ENCODE peak calls at places on chromosome 11, in six cellular contexts. V is CD8-positive, alpha-beta T cell; O is stomach; X is psoas muscle; P is Panc1; L is Peyer's patch. D is an unnamed sample.
A peak's percentile ranks its signal among the peaks of the same experiment; 100 is the strongest.

GRCh38 chr11:2769409-2769778 is 69.6 kb upstream of the KCNQ1OT1 start:
- DNase-seq in V (no peak), O (peak; percentile 15), X (no peak), P (no peak), L (peak; percentile 14), D (no peak)

GRCh38 chr11:23991140-23991539 is 505.7 kb upstream of the LUZP2 start:
- DNase-seq in V (no peak), O (no peak), X (no peak), P (no peak), L (no peak), D (peak; percentile 76)

GRCh38 chr11:128247235-128247594 is 340.1 kb downstream of the ETS1 start:
- DNase-seq in V (no peak), O (no peak), X (no peak), P (no peak), L (no peak), D (peak; percentile 43)

GRCh38 chr11:72354356-72355115 is 79.8 kb downstream of the CLPB start:
- DNase-seq in V (no peak), O (no peak), X (no peak), P (no peak), L (no peak), D (no peak)

GRCh38 chr11:12157241-12157661 is 46.9 kb downstream of the MICAL2 start:
- DNase-seq in V (no peak), O (no peak), X (no peak), P (no peak), L (no peak), D (peak; percentile 78)

GRCh38 chr11:119093666-119093950 is 8.0 kb downstream of the DPAGT1 start:
- DNase-seq in V (no peak), O (no peak), X (no peak), P (no peak), L (no peak), D (no peak)

GRCh38 chr11:5688482-5688881 is 1.1 kb upstream of the TRIM22 start:
- DNase-seq in V (no peak), O (no peak), X (no peak), P (no peak), L (no peak), D (no peak)

GRCh38 chr11:72864692-72865655 is 50.8 kb downstream of the ATG16L2 start:
- DNase-seq in V (no peak), O (no peak), X (no peak), P (no peak), L (no peak), D (no peak)

GRCh38 chr11:94219771-94220170 is 84.6 kb upstream of the IZUMO1R start:
- DNase-seq in V (no peak), O (no peak), X (no peak), P (no peak), L (no peak), D (no peak)

GRCh38 chr11:133579165-133580031 is 47.1 kb upstream of the OPCML start:
- DNase-seq in V (no peak), O (no peak), X (no peak), P (no peak), L (no peak), D (no peak)

GRCh38 chr11:86484164-86484794 is 109.6 kb downstream of the CCDC81 start:
- DNase-seq in V (no peak), O (no peak), X (peak; percentile 75), P (peak; percentile 90), L (no peak), D (peak; percentile 86)

GRCh38 chr11:66886671-66887221 is 29.9 kb downstream of the LRFN4 start:
- DNase-seq in V (no peak), O (peak; percentile 58), X (peak; percentile 46), P (no peak), L (no peak), D (no peak)

GRCh38 chr11:72739240-72740059 is 12.8 kb downstream of the ARAP1 start:
- DNase-seq in V (no peak), O (no peak), X (no peak), P (no peak), L (no peak), D (no peak)

GRCh38 chr11:62980133-62980760 is 4.5 kb downstream of the SLC22A6 start:
- DNase-seq in V (no peak), O (no peak), X (no peak), P (no peak), L (no peak), D (peak; percentile 21)

GRCh38 chr11:127491589-127491988 is 491.0 kb upstream of the KIRREL3 start:
- DNase-seq in V (no peak), O (no peak), X (no peak), P (no peak), L (no peak), D (no peak)

GRCh38 chr11:120906752-120907151 is 117.2 kb upstream of the TBCEL start:
- DNase-seq in V (no peak), O (no peak), X (no peak), P (no peak), L (no peak), D (no peak)

GRCh38 chr11:70505761-70506657 is 107.7 kb downstream of the CTTN start:
- DNase-seq in V (no peak), O (no peak), X (peak; percentile 8), P (no peak), L (no peak), D (no peak)

GRCh38 chr11:126140932-126141291 is 70.5 kb downstream of the RPUSD4 start:
- DNase-seq in V (no peak), O (peak; percentile 62), X (no peak), P (no peak), L (peak; percentile 58), D (no peak)

GRCh38 chr11:93169950-93170561 is 27.7 kb downstream of the SLC36A4 start:
- DNase-seq in V (no peak), O (no peak), X (no peak), P (peak; percentile 7), L (no peak), D (peak; percentile 42)

GRCh38 chr11:36186340-36186739 is 102.9 kb downstream of the COMMD9 start:
- DNase-seq in V (no peak), O (no peak), X (no peak), P (no peak), L (no peak), D (no peak)

GRCh38 chr11:120126543-120126942 is 11.4 kb downstream of the TRIM29 start:
- DNase-seq in V (no peak), O (no peak), X (no peak), P (no peak), L (no peak), D (no peak)

GRCh38 chr11:123853038-123853437 is 32.4 kb downstream of the TMEM225 start:
- DNase-seq in V (no peak), O (no peak), X (no peak), P (no peak), L (no peak), D (no peak)

GRCh38 chr11:67002297-67002913 is 20.5 kb upstream of the SYT12 start:
- DNase-seq in V (no peak), O (no peak), X (no peak), P (no peak), L (no peak), D (no peak)

GRCh38 chr11:17877886-17878285 is 135.0 kb downstream of the SERGEF start:
- DNase-seq in V (no peak), O (no peak), X (no peak), P (no peak), L (no peak), D (no peak)

GRCh38 chr11:27722945-27723344 is 22.7 kb upstream of the BDNF start:
- DNase-seq in V (no peak), O (no peak), X (no peak), P (no peak), L (no peak), D (peak; percentile 33)

GRCh38 chr11:10798330-10798980 is 10.3 kb downstream of the EIF4G2 start:
- DNase-seq in V (no peak), O (no peak), X (no peak), P (no peak), L (no peak), D (no peak)

GRCh38 chr11:40746282-40746681 is 713.2 kb downstream of the LRRC4C start:
- DNase-seq in V (no peak), O (no peak), X (no peak), P (no peak), L (no peak), D (no peak)

DNA sequence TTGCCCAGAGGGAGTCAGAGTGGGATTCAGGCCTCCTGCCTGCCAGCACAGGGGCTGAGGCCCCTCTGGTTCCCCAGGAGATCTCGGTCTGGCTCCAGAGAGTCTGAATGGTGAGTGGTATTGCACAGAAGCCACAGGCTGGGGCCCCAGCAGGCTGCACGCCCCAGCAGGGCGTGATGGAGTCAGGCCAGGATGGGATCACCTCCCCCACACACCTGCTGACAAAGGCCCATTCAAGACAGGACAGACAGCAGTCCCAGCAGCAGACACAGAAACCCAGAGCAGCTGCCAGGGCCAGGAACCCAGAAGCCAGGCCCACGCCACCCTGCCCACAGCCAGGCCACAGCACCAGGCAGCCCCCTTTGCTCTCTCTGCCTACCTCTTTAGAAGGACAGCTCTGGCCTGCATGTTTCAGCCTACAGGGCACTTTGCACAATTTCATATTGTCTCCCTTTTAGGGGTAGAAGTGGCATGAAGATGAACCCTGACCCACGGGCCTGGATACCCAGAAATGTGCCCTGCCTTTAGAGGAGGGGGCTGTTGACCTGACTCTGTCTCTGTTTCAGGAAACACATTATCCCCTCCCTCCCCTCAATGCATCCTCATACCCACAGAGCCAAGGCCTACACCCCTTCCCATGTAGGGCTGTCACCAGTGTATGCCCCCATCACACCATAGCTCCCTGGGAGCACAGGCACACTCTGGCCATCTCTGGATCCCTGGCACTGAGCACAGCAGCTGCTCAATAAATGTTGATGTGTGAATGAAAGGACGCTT is 6.1 kb downstream of the FXYD6 start:
- DNase-seq in V (no peak), O (no peak), X (no peak), P (no peak), L (no peak), D (no peak)
- H3K27ac ChIP-seq in V (no peak overlapping the region), O (peak overlapping the region; percentile 38), X (no peak overlapping the region), P (no peak overlapping the region), L (peak overlapping the region; percentile 51), D (peak overlapping the region; percentile 61)

GRCh38 chr11:30876228-30876627 is 290.1 kb upstream of the MPPED2 start:
- DNase-seq in V (no peak), O (no peak), X (no peak), P (no peak), L (no peak), D (no peak)
- H3K27ac ChIP-seq in V (no peak overlapping the region), O (no peak overlapping the region), X (no peak overlapping the region), P (no peak overlapping the region), L (no peak overlapping the region), D (peak overlapping the region; percentile 34)

DNA sequence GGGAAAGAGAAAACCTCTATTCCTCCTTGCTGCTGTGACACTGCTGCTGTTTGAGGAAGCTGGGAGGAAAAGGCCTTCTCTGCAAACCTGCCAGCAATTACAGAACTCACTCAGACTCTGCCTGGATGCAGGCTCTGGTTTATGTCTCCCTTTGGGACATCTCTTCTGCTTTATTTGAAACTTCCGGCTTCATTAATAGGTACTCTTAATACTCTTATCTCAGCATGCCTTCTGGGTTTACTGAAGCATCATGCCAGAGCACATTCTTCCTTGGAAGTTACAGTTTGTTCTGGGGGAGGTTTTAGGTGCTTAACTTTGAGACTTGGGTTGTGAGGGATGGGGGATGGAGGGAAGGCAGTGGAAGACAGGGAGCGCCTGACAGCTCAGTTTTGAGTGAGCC is 79.9 kb downstream of the NAV2 start:
- DNase-seq in V (no peak), O (no peak), X (no peak), P (no peak), L (no peak), D (peak; percentile 68)
- H3K27ac ChIP-seq in V (no peak overlapping the region), O (no peak overlapping the region), X (no peak overlapping the region), P (no peak overlapping the region), L (no peak overlapping the region), D (no peak overlapping the region)

DNA sequence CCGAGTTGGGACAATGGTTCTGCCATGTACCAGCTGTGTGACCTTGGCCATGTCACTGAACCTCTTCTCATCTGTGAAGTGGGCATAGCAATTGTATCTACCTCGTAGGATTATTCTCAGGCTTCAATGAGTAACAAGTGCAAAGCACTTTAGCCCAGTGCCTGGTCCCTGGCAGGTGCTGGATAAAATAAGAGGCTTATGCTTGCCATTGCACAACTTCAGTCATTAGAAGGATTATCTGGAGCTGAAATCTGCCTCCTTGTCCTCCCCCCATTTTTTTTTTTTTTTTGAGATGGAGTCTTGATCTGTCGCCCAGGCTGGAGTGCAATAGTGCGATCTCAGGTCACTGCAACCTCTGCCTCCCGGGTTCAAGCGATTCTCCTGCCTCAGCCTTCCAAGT is 7.2 kb downstream of the SMTNL1 start:
- DNase-seq in V (no peak), O (no peak), X (no peak), P (no peak), L (no peak), D (no peak)
- H3K27ac ChIP-seq in V (no peak overlapping the region), O (no peak overlapping the region), X (no peak overlapping the region), P (no peak overlapping the region), L (no peak overlapping the region), D (no peak overlapping the region)

D was measured in cardiac muscle cell.